ENCODE peak calls at places on chromosomes 6 and 20, in nine cellular contexts. P is prostate gland, C is ovary, F is A549, S is heart left ventricle, X is body of pancreas, W is esophagus muscularis mucosa, L is K562, D is right lobe of liver. M is an unnamed sample.

GRCh38 chr6:169232507-169232931 is 21.1 kb downstream of the THBS2 start:
- DNase-seq in D (no peak), F (no peak), X (no peak), S (no peak), W (no peak), P (no peak), C (no peak), L (no peak), M (no peak)

GRCh38 chr20:32585011-32585518 is at the start of gene NOL4L:
- DNase-seq in L (peak; percentile 83), P (no peak), C (peak; percentile 51), S (no peak), D (no peak), X (no peak), F (no peak), W (no peak), M (no peak)

GRCh38 chr6:38432479-38432878 is 207.2 kb downstream of the BTBD9 start:
- DNase-seq in P (no peak), D (no peak), X (no peak), C (no peak), S (no peak), W (no peak), F (no peak), L (no peak), M (no peak)

GRCh38 chr6:13455604-13456003 is 31.8 kb downstream of the GFOD1 start:
- DNase-seq in F (no peak), C (no peak), X (no peak), L (no peak), P (no peak), W (no peak), D (no peak), S (no peak), M (no peak)

GRCh38 chr6:129623008-129623732 is 86.8 kb downstream of the ARHGAP18 start:
- DNase-seq in S (no peak), C (no peak), X (no peak), P (no peak), D (no peak), L (no peak), F (no peak), W (no peak), M (no peak)

GRCh38 chr6:42025066-42025789 is 25.1 kb upstream of the TAF8 start:
- DNase-seq in L (peak; percentile 39), C (no peak), S (no peak), F (no peak), D (no peak), W (no peak), X (no peak), P (no peak), M (no peak)

GRCh38 chr6:35069262-35069661 is 71.9 kb downstream of the TCP11 start:
- DNase-seq in P (no peak), D (no peak), S (no peak), L (no peak), C (no peak), X (no peak), W (no peak), F (no peak), M (no peak)

GRCh38 chr20:46558511-46558959 is 8.1 kb upstream of the OCSTAMP start:
- DNase-seq in W (no peak), L (no peak), P (no peak), S (no peak), F (peak; percentile 59), X (no peak), D (no peak), C (no peak), M (no peak)

GRCh38 chr6:41712651-41713103 is 22.7 kb downstream of the TFEB start:
- DNase-seq in W (no peak), P (peak; percentile 85), X (peak; percentile 78), C (no peak), S (peak; percentile 83), L (no peak), D (peak; percentile 88), F (peak; percentile 81), M (no peak)

GRCh38 chr6:144215402-144215931 is 65.2 kb downstream of the STX11 start:
- DNase-seq in L (peak; percentile 63), F (peak; percentile 18), D (no peak), P (peak; percentile 20), X (peak; percentile 37), S (no peak), W (no peak), C (peak; percentile 41), M (peak; percentile 59)

GRCh38 chr6:148405893-148406292 is 63.3 kb downstream of the SASH1 start:
- DNase-seq in W (no peak), S (no peak), F (no peak), P (no peak), X (no peak), C (no peak), L (no peak), D (no peak), M (no peak)

GRCh38 chr6:121897337-121897760 is 461.9 kb downstream of the GJA1 start:
- DNase-seq in F (no peak), X (no peak), C (no peak), P (no peak), W (no peak), L (no peak), S (no peak), D (no peak), M (no peak)

GRCh38 chr6:147043994-147044477 is 160.2 kb upstream of the STXBP5 start:
- DNase-seq in L (no peak), C (no peak), X (no peak), P (no peak), D (no peak), W (no peak), S (no peak), F (no peak), M (no peak)

GRCh38 chr6:134317471-134318131 is at the start of gene SGK1:
- DNase-seq in W (no peak), L (no peak), P (peak; percentile 9), F (no peak), C (peak; percentile 73), D (no peak), S (no peak), X (peak; percentile 18), M (no peak)

GRCh38 chr6:42796171-42796570 is 14.3 kb downstream of the BICRAL start:
- DNase-seq in X (no peak), F (no peak), W (no peak), S (no peak), L (no peak), D (no peak), C (no peak), P (no peak), M (no peak)

GRCh38 chr20:35342154-35342769 is 50.0 kb upstream of the FAM83C start:
- DNase-seq in S (no peak), P (no peak), D (no peak), F (no peak), C (no peak), W (no peak), X (no peak), L (no peak), M (no peak)

GRCh38 chr20:19764207-19764606 is 6.1 kb downstream of the RIN2 start:
- DNase-seq in S (no peak), F (no peak), W (no peak), D (no peak), X (no peak), C (no peak), P (no peak), L (no peak), M (no peak)

GRCh38 chr6:4179960-4180652 is 44.7 kb upstream of the ECI2 start:
- DNase-seq in S (no peak), P (no peak), X (no peak), L (no peak), D (no peak), F (no peak), C (no peak), W (peak; percentile 55), M (no peak)

GRCh38 chr6:21596379-21597242 is 3.1 kb downstream of the SOX4 start:
- DNase-seq in P (peak; percentile 22), F (peak; percentile 33), L (no peak), D (peak; percentile 66), X (peak; percentile 34), S (peak; percentile 72), W (no peak), C (peak; percentile 82), M (peak; percentile 22)
- TF ChIP-seq POLR2A in P (peak; percentile 8), F (no peak), L (no peak), D (no peak), X (peak; percentile 35), S (no peak), W (no peak), C (no peak), M (no peak)

DNA sequence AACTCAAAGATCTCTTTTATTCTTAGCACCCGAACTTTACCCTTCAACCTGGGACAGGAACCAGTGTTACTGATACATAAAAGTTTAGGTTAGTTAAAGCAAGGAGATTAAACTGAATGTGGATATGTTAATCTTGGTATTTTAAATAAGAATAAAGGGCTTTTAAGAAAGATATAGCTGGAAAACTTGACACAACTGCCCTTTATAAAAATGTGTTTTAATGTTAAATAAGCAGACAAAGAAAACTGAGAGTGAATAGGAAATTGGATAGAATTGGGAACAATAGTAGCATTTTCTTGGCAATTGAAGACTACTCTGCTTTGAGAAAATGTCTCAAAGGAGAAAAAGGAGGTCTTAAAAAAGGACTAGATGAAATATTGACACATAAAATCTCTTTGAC is 45.9 kb upstream of the CRISP1 start:
- DNase-seq in C (no peak), S (no peak), L (no peak), W (no peak), D (no peak), F (no peak), P (no peak), X (no peak), M (no peak)
- TF ChIP-seq CTCF in C (no peak), S (no peak), L (no peak), W (no peak), D (no peak), F (no peak), P (no peak), X (no peak), M (no peak)

GRCh38 chr6:89952696-89953095 is 58.4 kb downstream of the GJA10 start:
- DNase-seq in D (no peak), X (no peak), C (no peak), P (no peak), W (no peak), L (no peak), F (no peak), S (no peak), M (peak; percentile 79)

GRCh38 chr6:89950879-89951391 is 56.7 kb downstream of the GJA10 start:
- DNase-seq in S (peak; percentile 64), C (peak; percentile 78), F (no peak), X (no peak), D (no peak), W (no peak), P (no peak), L (no peak), M (no peak)

GRCh38 chr6:89952361-89952680 is 58.1 kb downstream of the GJA10 start:
- DNase-seq in S (no peak), W (no peak), D (no peak), L (no peak), X (no peak), C (no peak), P (no peak), F (no peak), M (no peak)

GRCh38 chr6:89950446-89950845 is 56.2 kb downstream of the GJA10 start:
- DNase-seq in C (no peak), F (no peak), L (no peak), P (no peak), X (no peak), W (no peak), D (no peak), S (no peak), M (no peak)

GRCh38 chr6:89951574-89952360 is 57.5 kb downstream of the GJA10 start:
- DNase-seq in W (no peak), D (no peak), L (no peak), X (no peak), P (no peak), F (no peak), C (peak; percentile 70), S (peak; percentile 54), M (no peak)
- H3K27ac ChIP-seq in W (no peak overlapping the region), D (no peak overlapping the region), L (no peak overlapping the region), X (no peak overlapping the region), P (no peak overlapping the region), F (no peak overlapping the region), C (no peak overlapping the region), S (no peak overlapping the region), M (no peak overlapping the region)

GRCh38 chr6:112043032-112044007 is 10.6 kb upstream of the CCN6 start:
- DNase-seq in W (peak; percentile 97), D (peak; percentile 89), L (peak; percentile 92), C (peak; percentile 93), S (peak; percentile 93), F (peak; percentile 68), X (peak; percentile 83), P (peak; percentile 73), M (peak; percentile 93)
- TF ChIP-seq POLR2A in W (no peak), D (peak; percentile 68), L (no peak), C (no peak), S (no peak), F (peak; percentile 19), X (peak; percentile 49), P (no peak), M (no peak)